ENCODE peak calls at places on chromosomes 2 and 18, in six cellular contexts. M, W, L, O, F and R are unnamed samples.

GRCh38 chr18:80154293-80154692 is 45.2 kb downstream of the ADNP2 start:
- DNase-seq in M (peak), O (no peak), L (peak), F (no peak), W (no peak), R (no peak)

GRCh38 chr2:120587997-120588336 is 147.7 kb upstream of the GLI2 start:
- DNase-seq in F (no peak), M (no peak), L (no peak), W (no peak), O (no peak), R (no peak)

GRCh38 chr2:241506793-241507429 is 1.5 kb downstream of the STK25 start:
- DNase-seq in O (no peak), M (no peak), L (no peak), W (no peak), F (no peak), R (no peak)

GRCh38 chr2:223042284-223042683 is 9.7 kb upstream of the KCNE4 start:
- DNase-seq in W (no peak), M (no peak), F (no peak), O (no peak), L (no peak), R (no peak)

GRCh38 chr2:223641062-223641461 is 38.9 kb upstream of the SCG2 start:
- DNase-seq in L (no peak), M (no peak), F (no peak), O (no peak), W (no peak), R (peak)

GRCh38 chr2:240611601-240612210 is 13.6 kb upstream of the GPR35 start:
- DNase-seq in W (no peak), L (no peak), M (no peak), F (no peak), O (no peak), R (no peak)

GRCh38 chr2:109339519-109339991 is 210.6 kb downstream of the SH3RF3 start:
- DNase-seq in W (no peak), L (no peak), O (no peak), M (no peak), F (no peak), R (no peak)

GRCh38 chr2:217231212-217231611 is 371.3 kb upstream of the TNP1 start:
- DNase-seq in F (no peak), W (no peak), M (no peak), L (no peak), O (no peak), R (no peak)

GRCh38 chr2:1755436-1756191 is 11.3 kb upstream of the PXDN start:
- DNase-seq in W (no peak), F (no peak), M (no peak), L (no peak), O (no peak), R (no peak)

GRCh38 chr2:40372278-40372580 is 79.7 kb downstream of the SLC8A1 start:
- DNase-seq in O (no peak), M (no peak), W (no peak), F (no peak), L (no peak), R (no peak)

GRCh38 chr2:98385050-98385699 is 38.9 kb downstream of the CNGA3 start:
- DNase-seq in L (peak), F (peak), W (peak), O (peak), M (peak), R (peak)

GRCh38 chr2:232984451-232985207 is 28.4 kb downstream of the NGEF start:
- DNase-seq in F (no peak), W (no peak), O (no peak), L (no peak), M (no peak), R (no peak)

GRCh38 chr2:196263181-196263747 is 91.9 kb upstream of the STK17B start:
- DNase-seq in M (no peak), F (peak), O (no peak), W (no peak), L (peak), R (no peak)

GRCh38 chr2:70002241-70002896 is 40.9 kb upstream of the ASPRV1 start:
- DNase-seq in O (no peak), M (no peak), W (no peak), F (no peak), L (no peak), R (no peak)

GRCh38 chr18:48802543-48803428 is 148.0 kb downstream of the SMAD7 start:
- DNase-seq in O (no peak), M (no peak), W (no peak), F (no peak), L (no peak), R (no peak)

GRCh38 chr2:38073211-38074005 is 2.5 kb downstream of the CYP1B1 start:
- DNase-seq in O (no peak), F (no peak), M (no peak), W (no peak), L (no peak), R (no peak)

GRCh38 chr2:98555681-98556080 is 52.6 kb downstream of the COA5 start:
- DNase-seq in M (no peak), F (no peak), L (no peak), W (no peak), O (no peak), R (no peak)

GRCh38 chr2:158806941-158807340 is 11.8 kb downstream of the DAPL1 start:
- DNase-seq in F (no peak), L (no peak), W (no peak), O (no peak), M (no peak), R (no peak)

GRCh38 chr18:58316400-58316942 is 272.4 kb downstream of the NEDD4L start:
- DNase-seq in O (no peak), W (no peak), F (no peak), L (no peak), M (no peak), R (no peak)